ENCODE peak calls at places on chromosome 22, in four cellular contexts. M is naive thymus-derived CD4-positive, alpha-beta T cell; A is fibroblast of lung; G is colonic mucosa. I is an unnamed sample. For H3K27me3, the result is how much of the 10 kb centered on the place peaks cover.

GRCh38 chr22:46696614-46697013 is 41.4 kb downstream of the CERK start:
- DNase-seq in M (no peak), A (no peak), G (no peak), I (no peak)

GRCh38 chr22:30398685-30399680 is 2.2 kb downstream of the SEC14L2 start:
- DNase-seq in M (no peak), A (no peak), G (no peak), I (no peak)

GRCh38 chr22:45865561-45866397 is 111.2 kb downstream of the WNT7B start:
- DNase-seq in M (no peak), A (no peak), G (no peak), I (no peak)

GRCh38 chr22:46881373-46882118 is 119.1 kb downstream of the TBC1D22A start:
- DNase-seq in M (no peak), A (peak), G (no peak), I (peak)

GRCh38 chr22:30744224-30744623 is 49.5 kb downstream of the OSBP2 start:
- DNase-seq in M (no peak), A (no peak), G (no peak), I (no peak)

GRCh38 chr22:42725606-42726355 is 5.1 kb upstream of the A4GALT start:
- DNase-seq in M (no peak), A (no peak), G (no peak), I (no peak)

GRCh38 chr22:41075946-41076345 is 16.4 kb upstream of the EP300 start:
- DNase-seq in M (no peak), A (no peak), G (no peak), I (no peak)

GRCh38 chr22:19686946-19687345 is 27.4 kb upstream of the SEPTIN5 start:
- DNase-seq in M (no peak), A (no peak), G (no peak), I (no peak)

GRCh38 chr22:24134090-24134846 is 47.0 kb upstream of the SUSD2 start:
- DNase-seq in M (peak), A (peak), G (no peak), I (peak)

GRCh38 chr22:29031236-29031982 is 30.2 kb downstream of the C22orf31 start:
- DNase-seq in M (no peak), A (peak), G (peak), I (peak)

GRCh38 chr22:40120783-40121182 is 56.9 kb upstream of the TNRC6B start:
- DNase-seq in M (no peak), A (no peak), G (no peak), I (no peak)

GRCh38 chr22:41801886-41802285 is 1.4 kb downstream of the CCDC134 start:
- DNase-seq in M (no peak), A (no peak), G (no peak), I (no peak)

GRCh38 chr22:47793304-47794101 is 1031.1 kb downstream of the TBC1D22A start:
- DNase-seq in M (no peak), A (no peak), G (no peak), I (no peak)

GRCh38 chr22:33835196-33835788 is 85.0 kb downstream of the LARGE1 start:
- DNase-seq in M (no peak), A (no peak), G (peak), I (no peak)

GRCh38 chr22:27610863-27611786 is 190.4 kb downstream of the MN1 start:
- DNase-seq in M (no peak), A (no peak), G (no peak), I (peak)

GRCh38 chr22:23834830-23835772 is 3.7 kb downstream of the DERL3 start:
- DNase-seq in M (no peak), A (no peak), G (no peak), I (peak)

GRCh38 chr22:29737251-29738117 is 17.7 kb downstream of the CABP7 start:
- DNase-seq in M (no peak), A (peak), G (no peak), I (no peak)

GRCh38 chr22:48448821-48449220 is 1378.9 kb downstream of the BRD1 start:
- DNase-seq in M (no peak), A (no peak), G (no peak), I (no peak)

GRCh38 chr22:38941488-38941987 is 15.9 kb upstream of the APOBEC3A start:
- DNase-seq in M (no peak), A (peak), G (no peak), I (peak)

GRCh38 chr22:24516301-24516737 is 21.2 kb downstream of the UPB1 start:
- DNase-seq in M (no peak), A (peak), G (no peak), I (peak)

GRCh38 chr22:36334081-36334831 is 53.5 kb downstream of the MYH9 start:
- DNase-seq in M (no peak), A (peak), G (peak), I (no peak)

GRCh38 chr22:35353318-35353717 is 27.6 kb upstream of the HMOX1 start:
- DNase-seq in M (no peak), A (no peak), G (no peak), I (no peak)

GRCh38 chr22:39332441-39333064 is 13.1 kb upstream of the RPL3 start:
- DNase-seq in M (no peak), A (no peak), G (no peak), I (peak)

GRCh38 chr22:36340621-36341020 is 47.1 kb downstream of the MYH9 start:
- DNase-seq in M (no peak), A (no peak), G (no peak), I (no peak)

GRCh38 chr22:31289335-31289734 is 3.0 kb downstream of the PIK3IP1 start:
- DNase-seq in M (no peak), A (no peak), G (peak), I (no peak)

GRCh38 chr22:41870786-41871185 is 37.9 kb downstream of the SREBF2 start:
- DNase-seq in M (no peak), A (no peak), G (no peak), I (no peak)

GRCh38 chr22:37411655-37412054 is 15.6 kb downstream of the ELFN2 start:
- DNase-seq in M (no peak), A (no peak), G (no peak), I (no peak)
- H3K27me3 ChIP-seq in M (under half), A (under half), G (under half), I (under half)

DNA sequence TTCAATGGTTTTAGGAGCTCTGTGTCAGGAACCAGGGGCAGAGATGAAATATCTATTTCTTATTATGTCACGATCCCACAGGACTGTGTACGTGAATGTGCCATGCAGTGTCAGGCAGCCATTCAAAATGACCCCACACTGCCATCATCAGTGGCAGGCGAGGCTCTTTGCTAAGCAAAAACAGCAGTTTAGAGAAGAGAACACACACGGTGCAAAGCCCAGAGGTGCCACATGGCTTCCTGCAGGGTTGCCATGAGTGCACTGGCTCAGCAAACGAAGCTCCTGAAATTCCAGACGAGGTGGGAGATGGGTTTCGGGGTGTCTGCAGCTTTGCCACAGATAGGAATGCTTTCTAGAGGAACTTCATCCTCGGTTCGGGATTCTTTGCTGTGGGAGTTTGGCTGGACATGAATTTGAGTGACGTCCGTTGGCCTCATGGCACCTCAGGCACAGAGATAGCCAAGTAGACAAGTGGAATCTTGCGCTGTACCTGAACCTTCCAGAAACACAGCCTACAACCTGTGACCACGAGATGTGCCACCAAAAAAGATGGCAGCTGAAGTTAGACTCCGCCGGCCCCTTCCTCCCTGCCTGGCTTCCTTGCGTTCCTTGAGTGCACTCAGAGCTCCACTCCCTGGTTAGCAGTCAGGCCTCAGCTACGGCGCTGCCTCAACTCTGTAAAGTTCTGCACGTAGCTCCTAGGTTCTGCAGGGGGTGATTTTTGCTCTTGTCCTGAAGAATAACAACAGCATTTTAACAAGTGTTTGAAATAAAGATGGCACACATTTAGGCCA is 7.8 kb upstream of the ZBED4 start:
- DNase-seq in M (no peak), A (no peak), G (no peak), I (no peak)
- H3K27me3 ChIP-seq in M (under half), A (under half), G (under half), I (under half)

DNA sequence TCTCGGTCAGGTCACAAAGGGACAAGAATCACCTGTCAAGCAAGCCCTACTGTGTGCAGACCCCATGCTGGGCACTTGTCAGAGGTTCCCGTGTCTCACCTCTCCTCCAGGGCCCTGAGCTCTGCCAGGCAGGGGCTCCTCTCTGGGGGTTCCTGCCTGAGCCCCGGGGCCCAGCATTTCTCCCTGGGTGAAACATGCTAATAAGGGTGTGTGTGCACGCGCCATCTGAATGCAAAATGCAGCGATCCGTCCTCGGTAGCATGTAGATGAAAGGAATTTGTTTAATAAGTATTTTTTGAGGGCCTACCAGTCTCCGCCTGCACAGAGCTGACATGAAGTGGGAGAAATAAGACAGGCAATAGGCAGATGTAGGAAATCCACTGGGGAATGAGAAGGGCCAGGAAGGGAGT is 5.8 kb downstream of the ELFN2 start:
- DNase-seq in M (no peak), A (no peak), G (no peak), I (no peak)
- H3K27me3 ChIP-seq in M (under half), A (under half), G (under half), I (under half)

GRCh38 chr22:44032126-44032730 is 8.1 kb downstream of the PARVB start:
- DNase-seq in M (no peak), A (peak), G (no peak), I (no peak)

GRCh38 chr22:44031111-44031963 is 7.2 kb downstream of the PARVB start:
- DNase-seq in M (no peak), A (no peak), G (no peak), I (no peak)

GRCh38 chr22:44029069-44029468 is 5.0 kb downstream of the PARVB start:
- DNase-seq in M (no peak), A (no peak), G (no peak), I (no peak)

GRCh38 chr22:44030702-44031082 is 6.6 kb downstream of the PARVB start:
- DNase-seq in M (no peak), A (no peak), G (no peak), I (no peak)

GRCh38 chr22:44030051-44030701 is 6.1 kb downstream of the PARVB start:
- DNase-seq in M (no peak), A (no peak), G (no peak), I (no peak)
- H3K27me3 ChIP-seq in M (under half), A (under half), G (under half), I (under half)

DNA sequence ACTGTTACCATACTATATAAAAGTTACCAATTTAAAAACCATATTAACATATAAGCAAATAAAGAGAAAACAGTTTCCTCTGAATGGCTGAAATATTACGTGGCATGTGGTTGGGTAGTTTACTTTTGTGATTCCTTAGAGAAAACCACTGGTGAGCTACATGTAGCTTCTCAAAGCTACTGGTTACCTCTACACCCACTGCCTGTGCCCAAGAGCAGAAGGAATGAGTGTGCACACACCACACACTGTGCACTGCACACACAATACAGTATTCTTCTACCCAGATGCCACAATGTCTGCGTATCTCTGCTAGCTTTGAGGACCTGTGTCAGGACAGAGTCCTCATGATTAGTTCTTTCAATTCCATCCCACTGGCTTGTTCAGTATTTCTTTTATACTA is 25.5 kb upstream of the YPEL1 start:
- DNase-seq in M (no peak), A (peak), G (no peak), I (no peak)
- H3K27me3 ChIP-seq in M (under half), A (under half), G (under half), I (under half)

GRCh38 chr22:43858156-43858895 is 4.0 kb downstream of the SULT4A1 start:
- DNase-seq in M (no peak), A (no peak), G (no peak), I (no peak)

GRCh38 chr22:43860126-43860525 is 2.2 kb downstream of the SULT4A1 start:
- DNase-seq in M (no peak), A (no peak), G (no peak), I (no peak)

GRCh38 chr22:43860831-43861230 is 1.5 kb downstream of the SULT4A1 start:
- DNase-seq in M (no peak), A (no peak), G (no peak), I (no peak)

GRCh38 chr22:43859176-43859575 is 3.1 kb downstream of the SULT4A1 start:
- DNase-seq in M (no peak), A (no peak), G (no peak), I (no peak)

GRCh38 chr22:43859621-43860020 is 2.7 kb downstream of the SULT4A1 start:
- DNase-seq in M (no peak), A (no peak), G (no peak), I (no peak)
- H3K27me3 ChIP-seq in M (under half), A (under half), G (under half), I (under half)

I was measured in testis.